ENCODE peak calls at places on chromosomes 16 and 17, in four cellular contexts. V is H1, B is GM12878, C is tibial nerve. S is an unnamed sample.

GRCh38 chr16:15457958-15458357 is 23.6 kb downstream of the BMERB1 start:
- DNase-seq in V (no peak), B (no peak), C (no peak), S (no peak)

GRCh38 chr17:61235821-61236197 is 163.8 kb upstream of the TBX2 start:
- DNase-seq in V (no peak), B (no peak), C (no peak), S (no peak)

GRCh38 chr16:81546781-81547180 is 102.2 kb downstream of the CMIP start:
- DNase-seq in V (no peak), B (no peak), C (no peak), S (no peak)

GRCh38 chr16:82755570-82756282 is 129.0 kb downstream of the CDH13 start:
- DNase-seq in V (no peak), B (no peak), C (no peak), S (no peak)

GRCh38 chr17:30720013-30720471 is 104.5 kb downstream of the CRLF3 start:
- DNase-seq in V (peak; percentile 34), B (no peak), C (peak; percentile 5), S (peak; percentile 15)

GRCh38 chr16:30889721-30890120 is 4.2 kb downstream of the BCL7C start:
- DNase-seq in V (no peak), B (no peak), C (no peak), S (no peak)

GRCh38 chr16:81313731-81314602 is 795 bp upstream of the GAN start:
- DNase-seq in V (peak; percentile 48), B (no peak), C (no peak), S (no peak)

GRCh38 chr16:66097746-66098145 is 268.7 kb upstream of the CDH5 start:
- DNase-seq in V (no peak), B (no peak), C (no peak), S (no peak)

GRCh38 chr16:22645868-22646267 is 135.2 kb downstream of the NPIPB5 start:
- DNase-seq in V (no peak), B (no peak), C (no peak), S (no peak)

GRCh38 chr17:34252138-34252889 is 2.8 kb upstream of the CCL2 start:
- DNase-seq in V (no peak), B (peak; percentile 7), C (peak; percentile 95), S (peak; percentile 75)

GRCh38 chr16:54055864-54056263 is 230.7 kb downstream of the IRX3 start:
- DNase-seq in V (no peak), B (no peak), C (no peak), S (no peak)

GRCh38 chr16:46428108-46429061 is 192.8 kb downstream of the SHCBP1 start:
- DNase-seq in V (no peak), B (no peak), C (no peak), S (no peak)

GRCh38 chr17:14202388-14203166 is 34.1 kb downstream of the CDRT15 start:
- DNase-seq in V (no peak), B (no peak), C (no peak), S (no peak)

GRCh38 chr16:26456074-26456473 is 610.7 kb upstream of the C16orf82 start:
- DNase-seq in V (no peak), B (no peak), C (no peak), S (no peak)

GRCh38 chr16:3458278-3458851 is 14.9 kb downstream of the NAA60 start:
- DNase-seq in V (peak; percentile 58), B (no peak), C (no peak), S (no peak)

GRCh38 chr17:57445051-57445450 is 188.7 kb downstream of the MSI2 start:
- DNase-seq in V (no peak), B (no peak), C (no peak), S (no peak)

GRCh38 chr17:4386406-4386805 is 19.9 kb upstream of the UBE2G1 start:
- DNase-seq in V (no peak), B (no peak), C (no peak), S (no peak)

GRCh38 chr16:15552507-15552906 is 90.4 kb downstream of the MARF1 start:
- DNase-seq in V (no peak), B (no peak), C (no peak), S (no peak)

GRCh38 chr16:35569413-35569812 is 2110.0 kb downstream of the TP53TG3F start:
- DNase-seq in V (no peak), B (no peak), C (no peak), S (no peak)
- H3K9me3 ChIP-seq in V (peaks cover 99% of the 10 kb centered on the region), B (no peaks in the 10 kb centered on the region), C (no peaks in the 10 kb centered on the region), S (peaks cover 25% of the 10 kb centered on the region)

DNA sequence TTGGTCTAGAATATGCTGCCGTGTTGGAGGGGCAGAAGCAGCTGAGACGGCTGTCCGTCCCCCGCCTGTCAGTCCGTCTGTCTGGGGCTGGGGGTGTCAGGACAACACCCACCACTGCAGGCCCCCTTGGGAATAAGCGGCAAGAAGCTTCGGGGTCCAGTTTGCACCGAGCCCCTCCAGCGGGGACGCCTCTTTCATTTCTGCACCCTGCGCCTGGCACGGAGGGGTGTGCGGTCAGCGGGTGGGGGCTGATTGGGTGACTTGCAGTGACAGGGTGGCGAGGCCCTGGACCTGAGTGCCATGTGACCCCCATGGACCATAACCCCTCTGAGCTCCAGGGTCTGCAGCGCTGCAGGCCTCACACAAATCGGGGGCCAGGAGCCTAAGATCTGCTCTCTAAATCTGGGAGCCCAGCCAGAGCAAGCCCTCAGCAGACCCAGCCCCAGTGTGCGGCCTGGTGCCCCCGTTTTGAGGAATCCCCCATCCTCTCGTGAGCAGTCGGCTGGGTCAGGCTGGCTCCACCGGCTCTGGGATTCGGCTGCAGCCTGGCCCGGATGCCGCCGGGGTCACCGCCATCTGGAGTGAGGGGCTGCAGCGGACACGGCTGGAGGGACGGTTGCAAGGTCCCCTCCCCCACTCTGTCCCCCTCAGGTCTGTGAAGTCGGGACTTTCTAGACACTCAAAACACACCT is 8.3 kb downstream of the CBFA2T3 start:
- DNase-seq in V (no peak), B (no peak), C (no peak), S (no peak)
- TF ChIP-seq POLR2A in V (no peak), B (no peak), C (no peak), S (no peak)

GRCh38 chr16:67841198-67841815 is 813 bp upstream of the THAP11 start:
- DNase-seq in V (no peak), B (no peak), C (no peak), S (no peak)

GRCh38 chr16:67841816-67842508 is at the start of gene THAP11:
- DNase-seq in V (peak; percentile 97), B (peak; percentile 79), C (peak; percentile 86), S (peak; percentile 96)

GRCh38 chr16:67842509-67843342 is 606 bp downstream of the THAP11 start:
- DNase-seq in V (peak; percentile 73), B (no peak), C (no peak), S (peak; percentile 49)

GRCh38 chr16:67844441-67844840 is 2.3 kb upstream of the NUTF2 start:
- DNase-seq in V (no peak), B (no peak), C (no peak), S (no peak)

GRCh38 chr16:67843343-67843765 is 1.2 kb downstream of the THAP11 start:
- DNase-seq in V (no peak), B (no peak), C (no peak), S (no peak)
- TF ChIP-seq EP300 in V (no peak), B (no peak), C (no peak), S (no peak)

DNA sequence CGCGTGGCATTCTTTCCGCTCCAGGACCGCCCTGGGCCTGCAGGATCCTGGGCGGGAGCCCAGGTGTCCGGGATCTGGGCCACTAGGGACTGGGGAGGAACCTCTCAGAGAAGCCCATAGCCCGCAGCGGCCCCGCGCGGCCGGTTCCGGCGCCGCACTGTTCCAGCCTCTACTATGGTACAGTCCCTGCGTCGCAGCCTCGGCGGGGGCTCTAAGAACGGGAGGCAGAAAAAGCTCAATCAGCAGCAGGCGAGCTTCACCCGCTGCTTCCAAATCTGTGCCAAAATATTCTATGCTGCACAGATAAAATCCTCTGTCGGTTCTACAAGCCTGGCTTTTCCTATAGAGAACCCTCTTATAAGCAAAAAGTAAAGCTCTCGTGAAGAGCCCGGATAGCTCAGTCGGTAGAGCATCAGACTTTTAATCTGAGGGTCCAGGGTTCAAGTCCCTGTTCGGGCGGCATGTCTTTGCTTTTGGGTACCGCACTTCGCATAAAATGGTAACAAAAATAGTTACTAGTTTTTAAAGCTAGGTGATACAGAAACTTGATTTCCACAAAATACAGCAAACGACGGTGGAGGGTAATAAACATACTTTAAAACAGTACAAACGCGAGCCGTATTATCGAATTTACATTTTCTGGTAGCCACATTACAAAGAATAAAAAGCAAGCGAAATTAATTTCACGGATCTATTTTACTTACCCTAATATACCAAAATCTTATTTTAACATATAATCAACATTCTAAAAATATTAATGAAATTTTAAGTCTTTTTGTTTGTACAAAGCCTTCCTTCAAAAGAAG is 658 bp upstream of the ALOXE3 start:
- DNase-seq in V (peak; percentile 96), B (peak; percentile 57), C (peak; percentile 81), S (peak; percentile 93)
- H3K9me3 ChIP-seq in V (no peaks in the 10 kb centered on the region), B (no peaks in the 10 kb centered on the region), C (no peaks in the 10 kb centered on the region), S (no peaks in the 10 kb centered on the region)

S was measured in stomach.